ENCODE peak calls at places on chromosomes 12 and 14, in four cellular contexts. K is DND-41, L is upper lobe of right lung, V is Peyer's patch. T is an unnamed sample.

GRCh38 chr14:67766035-67766680 is 50.2 kb downstream of the ZFYVE26 start:
- DNase-seq in K (no peak), L (no peak), V (no peak), T (peak; percentile 53)

GRCh38 chr14:97218713-97219355 is 421.7 kb downstream of the VRK1 start:
- DNase-seq in K (peak; percentile 61), L (no peak), V (no peak), T (no peak)

GRCh38 chr14:85813040-85813439 is 283.1 kb downstream of the FLRT2 start:
- DNase-seq in K (peak; percentile 39), L (no peak), V (no peak), T (no peak)

GRCh38 chr12:108609535-108610335 is 11.9 kb upstream of the TMEM119 start:
- DNase-seq in K (no peak), L (no peak), V (no peak), T (no peak)

GRCh38 chr12:93783827-93784226 is 106.7 kb downstream of the CRADD start:
- DNase-seq in K (peak; percentile 83), L (no peak), V (no peak), T (peak; percentile 57)

GRCh38 chr14:90132821-90133570 is 71.2 kb downstream of the KCNK13 start:
- DNase-seq in K (no peak), L (no peak), V (no peak), T (no peak)

GRCh38 chr12:6644257-6644596 is 3.0 kb downstream of the ACRBP start:
- DNase-seq in K (no peak), L (no peak), V (no peak), T (peak; percentile 65)

GRCh38 chr12:34404377-34405285 is 382.3 kb downstream of the ALG10 start:
- DNase-seq in K (no peak), L (peak; percentile 23), V (peak; percentile 27), T (peak; percentile 26)

GRCh38 chr12:111218499-111218898 is 150.4 kb downstream of the PHETA1 start:
- DNase-seq in K (no peak), L (no peak), V (no peak), T (no peak)

GRCh38 chr14:67483599-67484270 is 4.8 kb downstream of the TMEM229B start:
- DNase-seq in K (no peak), L (no peak), V (no peak), T (no peak)

GRCh38 chr12:119936705-119937323 is 52.2 kb upstream of the BICDL1 start:
- DNase-seq in K (no peak), L (no peak), V (no peak), T (no peak)

GRCh38 chr12:27610380-27610779 is 85.9 kb upstream of the REP15 start:
- DNase-seq in K (no peak), L (no peak), V (no peak), T (no peak)

GRCh38 chr12:125773033-125773432 is 707.8 kb downstream of the AACS start:
- DNase-seq in K (peak; percentile 44), L (peak; percentile 63), V (no peak), T (no peak)

GRCh38 chr12:65779091-65779642 is 45.1 kb upstream of the HMGA2 start:
- DNase-seq in K (no peak), L (no peak), V (no peak), T (no peak)

GRCh38 chr14:99884834-99885648 is 91.8 kb downstream of the EML1 start:
- DNase-seq in K (peak; percentile 24), L (no peak), V (no peak), T (no peak)

GRCh38 chr12:46187023-46187422 is 81.8 kb downstream of the SLC38A1 start:
- DNase-seq in K (no peak), L (no peak), V (no peak), T (no peak)

GRCh38 chr12:76080729-76081415 is 3.6 kb downstream of the NAP1L1 start:
- DNase-seq in K (no peak), L (no peak), V (no peak), T (no peak)

GRCh38 chr12:59626382-59626781 is 30.6 kb downstream of the SLC16A7 start:
- DNase-seq in K (no peak), L (no peak), V (no peak), T (no peak)

GRCh38 chr14:82113007-82113406 is 579.4 kb upstream of the SEL1L start:
- DNase-seq in K (no peak), L (no peak), V (no peak), T (no peak)

GRCh38 chr14:82112210-82112839 is 578.7 kb upstream of the SEL1L start:
- DNase-seq in K (no peak), L (no peak), V (no peak), T (no peak)

GRCh38 chr14:82113710-82114109 is 580.1 kb upstream of the SEL1L start:
- DNase-seq in K (no peak), L (no peak), V (no peak), T (no peak)
- TF ChIP-seq CTCF in K (no peak), L (no peak), V (no peak), T (no peak)

GRCh38 chr12:42590324-42590934 is 883 bp upstream of the PRICKLE1 start:
- DNase-seq in K (no peak), L (no peak), V (peak; percentile 51), T (no peak)

GRCh38 chr12:42589465-42590323 is at the start of gene PRICKLE1:
- DNase-seq in K (no peak), L (peak; percentile 75), V (peak; percentile 51), T (no peak)

GRCh38 chr12:42588308-42588836 is 1.2 kb downstream of the PRICKLE1 start:
- DNase-seq in K (no peak), L (no peak), V (no peak), T (no peak)

GRCh38 chr12:42587564-42588307 is 1.8 kb downstream of the PRICKLE1 start:
- DNase-seq in K (no peak), L (no peak), V (no peak), T (no peak)

GRCh38 chr12:42588981-42589464 is 523 bp downstream of the PRICKLE1 start:
- DNase-seq in K (no peak), L (peak; percentile 73), V (no peak), T (no peak)
- TF ChIP-seq CTCF in K (no peak), L (peak; percentile 51), V (no peak), T (no peak)

GRCh38 chr12:2960996-2961616 is 1.9 kb downstream of the TEAD4 start:
- DNase-seq in K (no peak), L (no peak), V (no peak), T (no peak)

GRCh38 chr12:2959194-2959507 is at the start of gene TEAD4:
- DNase-seq in K (no peak), L (peak; percentile 91), V (peak; percentile 75), T (no peak)

GRCh38 chr12:2960432-2960956 is 1.3 kb downstream of the TEAD4 start:
- DNase-seq in K (no peak), L (no peak), V (no peak), T (no peak)

GRCh38 chr12:2958432-2959193 is 584 bp upstream of the TEAD4 start:
- DNase-seq in K (no peak), L (peak; percentile 86), V (peak; percentile 70), T (no peak)

GRCh38 chr12:2959508-2960431 is 573 bp downstream of the TEAD4 start:
- DNase-seq in K (no peak), L (peak; percentile 82), V (peak; percentile 65), T (no peak)
- TF ChIP-seq CTCF in K (no peak), L (no peak), V (no peak), T (no peak)

DNA sequence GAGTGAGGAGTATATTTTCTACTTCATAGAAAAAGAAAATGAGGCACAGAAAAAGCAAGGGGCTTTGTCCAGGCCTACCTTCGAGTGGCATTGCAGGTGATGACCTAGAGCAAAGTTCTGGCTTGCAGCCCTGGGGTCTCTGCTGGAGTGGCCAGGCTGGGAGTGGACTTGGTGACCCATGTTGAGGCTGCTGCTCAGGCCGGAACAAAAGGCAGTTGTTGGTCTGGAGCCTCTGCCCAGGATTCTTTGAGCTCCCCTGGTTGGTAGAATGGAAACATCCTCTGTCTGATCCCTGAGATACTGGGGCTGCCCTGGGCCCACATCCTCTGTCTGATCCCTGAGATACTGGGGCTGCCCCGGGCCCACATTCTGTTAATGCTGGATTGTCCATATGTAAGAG is 86.1 kb downstream of the ADCK1 start:
- DNase-seq in K (no peak), L (no peak), V (no peak), T (no peak)
- TF ChIP-seq CTCF in K (no peak), L (no peak), V (no peak), T (no peak)

DNA sequence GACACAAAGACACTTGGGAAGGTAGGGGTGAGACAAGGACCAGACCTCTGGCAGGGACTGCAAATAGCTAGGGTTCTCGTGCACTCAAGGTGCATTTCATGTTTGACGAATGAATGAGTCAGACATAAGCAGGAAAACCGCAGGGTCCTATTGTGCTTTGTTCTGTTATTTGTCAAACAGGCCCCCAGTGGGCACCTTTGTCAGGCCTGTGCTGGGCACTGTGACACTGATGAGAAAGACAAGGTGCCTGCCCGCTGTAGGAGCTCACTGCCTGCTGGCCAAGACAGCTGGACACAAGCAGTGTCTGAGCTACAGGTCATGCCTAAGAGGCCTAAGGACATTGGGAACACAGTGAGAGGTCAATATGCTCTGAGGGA is 2.3 kb downstream of the OTUB2 start:
- DNase-seq in K (no peak), L (no peak), V (no peak), T (no peak)
- TF ChIP-seq CTCF in K (no peak), L (no peak), V (no peak), T (no peak)

GRCh38 chr14:93035585-93035916 is 80.2 kb downstream of the ITPK1 start:
- DNase-seq in K (no peak), L (no peak), V (no peak), T (no peak)

GRCh38 chr14:93033039-93033982 is 82.4 kb downstream of the ITPK1 start:
- DNase-seq in K (no peak), L (no peak), V (no peak), T (no peak)

GRCh38 chr14:93033983-93034670 is 81.6 kb downstream of the ITPK1 start:
- DNase-seq in K (peak; percentile 50), L (no peak), V (no peak), T (no peak)

GRCh38 chr14:93035917-93036651 is 79.6 kb downstream of the ITPK1 start:
- DNase-seq in K (no peak), L (no peak), V (no peak), T (no peak)

DNA sequence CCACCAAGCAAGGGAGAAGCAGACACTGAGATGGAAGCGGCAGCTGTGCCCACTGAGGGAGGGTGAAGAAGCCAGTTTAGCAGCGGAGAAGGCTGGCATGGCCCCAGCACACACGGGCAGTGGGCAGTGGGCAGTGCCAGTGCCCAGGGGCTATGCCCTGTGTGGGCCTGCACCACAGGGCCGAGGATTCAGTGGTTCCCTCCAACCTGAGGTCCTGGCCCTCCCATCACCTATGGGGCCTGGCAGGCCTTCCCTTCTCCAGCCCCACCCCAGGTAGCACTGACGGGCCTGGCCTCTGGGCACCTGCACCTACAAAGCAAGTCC is 81.1 kb downstream of the ITPK1 start:
- DNase-seq in K (no peak), L (no peak), V (no peak), T (no peak)
- TF ChIP-seq CTCF in K (no peak), L (no peak), V (no peak), T (peak; percentile 19)

GRCh38 chr14:57378661-57379060 is 11.7 kb upstream of the NAA30 start:
- DNase-seq in K (no peak), L (no peak), V (no peak), T (no peak)
- TF ChIP-seq CTCF in K (no peak), L (no peak), V (no peak), T (no peak)

GRCh38 chr12:67388331-67389163 is 119.4 kb downstream of the CAND1 start:
- DNase-seq in K (peak; percentile 57), L (no peak), V (no peak), T (no peak)
- TF ChIP-seq CTCF in K (peak; percentile 57), L (no peak), V (no peak), T (no peak)

GRCh38 chr14:76386922-76387782 is 11.2 kb downstream of the ESRRB start:
- DNase-seq in K (peak; percentile 77), L (peak; percentile 70), V (peak; percentile 70), T (no peak)
- TF ChIP-seq CTCF in K (peak; percentile 99), L (peak; percentile 97), V (peak; percentile 11), T (peak; percentile 93)